ENCODE peak calls at places on chromosome 4, in nine cellular contexts. E is breast epithelium; Q is CD4-positive, alpha-beta T cell; M is Right ventricle myocardium inferior; W is upper lobe of right lung; Y is hypothalamus; Z is AG04449; V is globus pallidus; J is AG04450. O is an unnamed sample.

GRCh38 chr4:1239141-1239948 is 9.6 kb downstream of the CTBP1 start:
- DNase-seq in J (no peak), M (peak), Z (no peak), V (no peak), Y (no peak), E (no peak), W (peak), Q (no peak), O (no peak)

GRCh38 chr4:158670975-158671664 is 567 bp downstream of the C4orf46 start:
- DNase-seq in Z (peak), E (peak), J (peak), M (peak), Q (peak), Y (peak), V (peak), W (peak), O (peak)

GRCh38 chr4:109294006-109294405 is 8.5 kb downstream of the COL25A1 start:
- DNase-seq in M (no peak), Y (no peak), V (no peak), Q (no peak), E (no peak), J (no peak), W (no peak), Z (no peak), O (no peak)

GRCh38 chr4:147518846-147519767 is 38.2 kb downstream of the EDNRA start:
- DNase-seq in J (peak), W (no peak), Z (no peak), V (peak), Q (no peak), E (no peak), Y (peak), M (no peak), O (peak)

GRCh38 chr4:86896596-86896995 is 4.4 kb upstream of the C4orf36 start:
- DNase-seq in V (no peak), M (no peak), J (no peak), Q (no peak), E (no peak), W (no peak), Z (no peak), Y (no peak), O (no peak)

GRCh38 chr4:99404595-99405287 is 30.4 kb downstream of the ADH7 start:
- DNase-seq in Q (no peak), V (no peak), Y (no peak), E (no peak), Z (no peak), J (peak), M (no peak), W (no peak), O (peak)

GRCh38 chr4:190014771-190015537 is 12.1 kb downstream of the FRG2 start:
- DNase-seq in M (no peak), Y (no peak), V (no peak), J (no peak), W (no peak), E (no peak), Q (no peak), Z (no peak), O (no peak)

GRCh38 chr4:1208970-1209704 is 36.8 kb upstream of the SPON2 start:
- DNase-seq in Q (no peak), Y (no peak), M (peak), E (no peak), V (no peak), J (no peak), Z (no peak), W (peak), O (no peak)

GRCh38 chr4:7813674-7814073 is 126.0 kb downstream of the AFAP1 start:
- DNase-seq in W (no peak), V (no peak), J (peak), M (no peak), E (no peak), Z (no peak), Q (no peak), Y (no peak), O (no peak)

GRCh38 chr4:55725057-55725456 is 89.0 kb upstream of the NMU start:
- DNase-seq in V (no peak), J (no peak), Z (no peak), Q (no peak), W (no peak), E (no peak), M (no peak), Y (no peak), O (no peak)

GRCh38 chr4:6280365-6280996 is 10.8 kb downstream of the WFS1 start:
- DNase-seq in M (peak), Z (no peak), W (no peak), V (no peak), Y (no peak), J (no peak), Q (no peak), E (peak), O (no peak)

GRCh38 chr4:5069916-5070315 is 18.6 kb downstream of the STK32B start:
- DNase-seq in Z (no peak), V (no peak), Y (no peak), W (no peak), J (no peak), E (no peak), M (no peak), Q (no peak), O (no peak)

GRCh38 chr4:75495489-75495888 is 18.7 kb downstream of the RCHY1 start:
- DNase-seq in E (no peak), Y (no peak), M (no peak), J (no peak), W (no peak), V (no peak), Q (no peak), Z (no peak), O (no peak)

GRCh38 chr4:8829584-8829983 is 42.1 kb downstream of the HMX1 start:
- DNase-seq in Y (no peak), E (peak), V (no peak), Q (no peak), M (no peak), J (no peak), Z (no peak), W (no peak), O (no peak)

GRCh38 chr4:138390286-138390685 is 148.1 kb upstream of the SLC7A11 start:
- DNase-seq in E (no peak), Q (no peak), V (no peak), Z (no peak), M (no peak), W (no peak), Y (no peak), J (no peak), O (no peak)

GRCh38 chr4:151322565-151322964 is 2.8 kb downstream of the SH3D19 start:
- DNase-seq in W (no peak), Y (no peak), V (no peak), Q (no peak), M (no peak), Z (no peak), E (no peak), J (no peak), O (no peak)

GRCh38 chr4:170138580-170139194 is 48.9 kb upstream of the AADAT start:
- DNase-seq in J (peak), W (peak), M (peak), E (peak), Y (peak), V (peak), Z (peak), Q (peak), O (peak)

GRCh38 chr4:73780834-73781233 is 40.5 kb downstream of the CXCL8 start:
- DNase-seq in E (no peak), Q (no peak), J (no peak), W (no peak), M (no peak), V (no peak), Y (no peak), Z (no peak), O (no peak)

GRCh38 chr4:97496298-97496873 is 646.9 kb downstream of the STPG2 start:
- DNase-seq in Q (no peak), Y (peak), E (no peak), J (no peak), W (no peak), Z (no peak), V (no peak), M (no peak), O (no peak)

GRCh38 chr4:79198886-79199591 is 126.8 kb downstream of the NAA11 start:
- DNase-seq in Y (no peak), M (no peak), W (no peak), J (no peak), Q (no peak), Z (no peak), E (no peak), V (no peak), O (no peak)

GRCh38 chr4:81118086-81118485 is 87.6 kb downstream of the BMP3 start:
- DNase-seq in Q (no peak), M (no peak), Y (no peak), J (no peak), Z (no peak), E (no peak), V (no peak), W (no peak), O (no peak)

GRCh38 chr4:123506311-123506685 is 109.7 kb downstream of the SPRY1 start:
- DNase-seq in Q (no peak), Y (no peak), V (no peak), Z (no peak), M (no peak), W (no peak), E (no peak), J (no peak), O (no peak)

GRCh38 chr4:14022428-14022827 is 394.9 kb upstream of the BOD1L1 start:
- DNase-seq in V (no peak), E (no peak), Y (no peak), M (no peak), Z (no peak), W (no peak), Q (no peak), J (no peak), O (no peak)

GRCh38 chr4:142405021-142405991 is 440.8 kb downstream of the INPP4B start:
- DNase-seq in Z (no peak), Y (peak), J (no peak), Q (peak), V (peak), M (peak), E (no peak), W (no peak), O (peak)